ENCODE peak calls at places on chromosomes 7 and 10, in seven cellular contexts. I is PC-3, E is hepatocyte, W is HepG2, T is fibroblast of lung, R is SK-N-SH, B is GM23248. Y is an unnamed sample.
A peak's percentile ranks its signal among the peaks of the same experiment; 100 is the strongest.

GRCh38 chr7:152649220-152649619 is 26.7 kb downstream of the XRCC2 start:
- DNase-seq in I (no peak), W (no peak), R (no peak), T (no peak), E (no peak), B (no peak), Y (no peak)

GRCh38 chr7:134453526-134453925 is 5.4 kb downstream of the AKR1B1 start:
- DNase-seq in B (no peak), I (no peak), R (no peak), E (no peak), W (no peak), T (no peak), Y (no peak)

GRCh38 chr10:13206546-13207443 is 27.4 kb downstream of the UCMA start:
- DNase-seq in E (peak; percentile 61), R (peak; percentile 44), W (peak; percentile 6), I (peak; percentile 9), B (peak; percentile 68), T (peak; percentile 48), Y (peak; percentile 34)

GRCh38 chr7:158959021-158959717 is 102.8 kb downstream of the DYNC2I1 start:
- DNase-seq in I (no peak), B (no peak), W (no peak), E (no peak), R (no peak), T (no peak), Y (no peak)

GRCh38 chr10:62381385-62382102 is 7.4 kb downstream of the ZNF365 start:
- DNase-seq in E (no peak), W (no peak), R (no peak), I (peak; percentile 98), T (no peak), B (no peak), Y (no peak)

GRCh38 chr10:132883391-132883881 is 58.9 kb downstream of the CFAP46 start:
- DNase-seq in I (no peak), E (no peak), B (peak; percentile 75), T (no peak), R (no peak), W (no peak), Y (no peak)

GRCh38 chr7:105304040-105304895 is 84.5 kb downstream of the SRPK2 start:
- DNase-seq in B (peak; percentile 59), R (no peak), T (peak; percentile 66), E (no peak), I (peak; percentile 67), W (peak; percentile 91), Y (no peak)

GRCh38 chr10:4498763-4499251 is 327.2 kb upstream of the AKR1E2 start:
- DNase-seq in W (no peak), E (peak; percentile 67), I (peak; percentile 45), T (peak; percentile 92), B (peak; percentile 95), R (no peak), Y (no peak)

GRCh38 chr10:95430231-95430951 is 130.8 kb downstream of the SORBS1 start:
- DNase-seq in E (peak; percentile 80), B (peak; percentile 71), W (peak; percentile 65), I (peak; percentile 75), R (peak; percentile 81), T (peak; percentile 45), Y (peak; percentile 66)

GRCh38 chr10:61662794-61663259 is at the start of gene CABCOCO1:
- DNase-seq in I (peak; percentile 91), E (peak; percentile 88), B (peak; percentile 80), W (no peak), R (peak; percentile 87), T (peak; percentile 71), Y (no peak)

GRCh38 chr7:191105-192034 is 1.0 kb upstream of the FAM20C start:
- DNase-seq in I (peak; percentile 53), R (peak; percentile 69), T (peak; percentile 95), B (peak; percentile 96), W (no peak), E (peak; percentile 68), Y (no peak)

GRCh38 chr7:2812119-2812487 is 32.0 kb downstream of the GNA12 start:
- DNase-seq in W (no peak), E (no peak), I (no peak), T (peak; percentile 75), B (no peak), R (no peak), Y (no peak)

GRCh38 chr7:151109094-151110048 is 23.1 kb downstream of the AGAP3 start:
- DNase-seq in W (no peak), E (peak; percentile 56), T (no peak), I (no peak), R (no peak), B (peak; percentile 71), Y (no peak)

GRCh38 chr7:28904539-28905143 is 53.5 kb downstream of the TRIL start:
- DNase-seq in W (no peak), R (peak; percentile 41), B (peak; percentile 53), T (no peak), I (no peak), E (peak; percentile 48), Y (no peak)

GRCh38 chr7:151320263-151320845 is 21.3 kb upstream of the NUB1 start:
- DNase-seq in I (no peak), T (no peak), E (no peak), B (no peak), R (no peak), W (no peak), Y (no peak)

GRCh38 chr7:139105037-139105382 is 4.5 kb downstream of the ZC3HAV1 start:
- DNase-seq in T (no peak), R (no peak), I (no peak), B (no peak), E (no peak), W (no peak), Y (peak; percentile 44)

GRCh38 chr10:33314788-33315561 is 19.5 kb downstream of the NRP1 start:
- DNase-seq in R (no peak), W (no peak), T (peak; percentile 60), I (peak; percentile 92), E (no peak), B (no peak), Y (no peak)

DNA sequence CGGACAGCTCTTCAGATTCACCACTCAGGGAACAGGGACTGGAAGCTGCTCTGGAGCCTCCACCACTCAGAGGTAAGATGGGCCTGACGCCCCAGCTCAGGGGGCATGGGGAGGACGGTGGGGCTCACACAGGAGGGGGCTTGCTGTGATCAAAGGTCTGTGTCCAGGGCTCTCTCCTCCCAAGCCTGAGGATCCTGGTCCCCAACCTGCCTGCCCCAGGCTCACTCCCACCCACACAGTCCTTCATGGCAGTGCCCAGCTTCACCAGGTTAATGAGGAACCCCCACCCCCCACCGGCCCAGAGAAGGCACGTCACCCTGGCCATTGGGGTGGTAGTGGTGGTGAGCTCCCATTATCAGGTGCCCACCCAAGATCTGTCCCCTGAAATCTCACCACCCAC is 926.7 kb upstream of the ZNF722 start:
- DNase-seq in W (no peak), I (no peak), E (no peak), T (no peak), R (no peak), B (no peak), Y (no peak)
- H3K9me3 ChIP-seq in W (peaks cover 99% of the 10 kb centered on the region), I (no peaks in the 10 kb centered on the region), E (no peaks in the 10 kb centered on the region), T (no peaks in the 10 kb centered on the region), R (no peaks in the 10 kb centered on the region), B (no peaks in the 10 kb centered on the region), Y (no peaks in the 10 kb centered on the region)

DNA sequence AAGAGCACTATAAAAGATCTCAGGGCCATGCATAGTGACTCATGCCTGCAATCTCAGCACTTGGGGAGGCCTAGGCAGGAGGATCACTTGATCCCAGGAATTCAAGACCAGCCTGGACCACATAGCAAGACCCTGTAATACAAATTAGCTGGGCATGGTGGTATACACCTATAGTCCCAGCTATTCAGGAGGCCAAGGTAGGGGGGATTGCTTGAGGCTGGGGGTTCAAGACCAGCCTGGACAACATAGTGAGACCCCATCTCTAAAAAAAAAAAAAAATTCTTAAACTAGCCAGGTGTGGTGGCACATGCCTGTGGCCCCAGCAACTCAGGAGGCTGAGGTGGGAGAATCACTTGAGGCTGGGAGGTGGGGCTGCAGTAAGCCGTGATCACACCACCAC is 15.8 kb downstream of the STYXL1 start:
- DNase-seq in I (no peak), T (no peak), B (no peak), W (no peak), E (no peak), R (no peak), Y (no peak)
- H4K20me1 ChIP-seq in I (no peaks in the 10 kb centered on the region), T (no peaks in the 10 kb centered on the region), B (no peaks in the 10 kb centered on the region), W (no peaks in the 10 kb centered on the region), E (no peaks in the 10 kb centered on the region), R (no peaks in the 10 kb centered on the region), Y (no peaks in the 10 kb centered on the region)

DNA sequence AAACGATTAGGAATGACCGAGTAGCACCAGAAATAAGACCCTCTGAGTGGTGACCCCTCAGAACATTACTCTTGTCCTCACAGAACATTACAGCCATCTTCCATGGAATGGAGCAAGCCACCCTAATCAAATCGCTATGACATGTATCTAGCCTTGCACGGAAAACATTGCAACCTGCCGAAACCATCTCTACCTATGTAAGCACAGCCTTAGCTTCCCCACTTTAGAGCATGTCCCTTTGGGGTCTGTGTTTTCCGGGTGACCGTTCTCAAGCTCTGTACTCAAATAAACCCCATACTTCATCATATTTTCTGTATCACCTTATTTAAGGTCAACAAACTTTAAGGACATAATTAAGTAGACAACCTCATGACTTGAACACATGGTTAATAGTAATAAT is 179.0 kb downstream of the PRKCQ start:
- DNase-seq in B (no peak), W (no peak), E (no peak), T (peak; percentile 19), R (no peak), I (no peak), Y (no peak)
- H2AFZ ChIP-seq in B (no peak overlapping the region), W (no peak overlapping the region), E (no peak overlapping the region), T (no peak overlapping the region), R (no peak overlapping the region), I (peak overlapping the region; percentile 84), Y (peak overlapping the region; percentile 88)

GRCh38 chr7:157750291-157750690 is 413.5 kb downstream of the DNAJB6 start:
- DNase-seq in W (no peak), T (no peak), R (no peak), B (no peak), I (no peak), E (no peak), Y (no peak)

GRCh38 chr7:157751351-157751750 is 414.5 kb downstream of the DNAJB6 start:
- DNase-seq in E (no peak), I (no peak), T (no peak), W (no peak), R (no peak), B (no peak), Y (no peak)

GRCh38 chr7:157753713-157754415 is 417.1 kb downstream of the DNAJB6 start:
- DNase-seq in W (no peak), R (no peak), I (no peak), T (no peak), B (no peak), E (no peak), Y (no peak)

GRCh38 chr7:157752832-157753291 is 416.1 kb downstream of the DNAJB6 start:
- DNase-seq in T (peak; percentile 58), B (no peak), W (no peak), R (peak; percentile 94), I (no peak), E (no peak), Y (no peak)

DNA sequence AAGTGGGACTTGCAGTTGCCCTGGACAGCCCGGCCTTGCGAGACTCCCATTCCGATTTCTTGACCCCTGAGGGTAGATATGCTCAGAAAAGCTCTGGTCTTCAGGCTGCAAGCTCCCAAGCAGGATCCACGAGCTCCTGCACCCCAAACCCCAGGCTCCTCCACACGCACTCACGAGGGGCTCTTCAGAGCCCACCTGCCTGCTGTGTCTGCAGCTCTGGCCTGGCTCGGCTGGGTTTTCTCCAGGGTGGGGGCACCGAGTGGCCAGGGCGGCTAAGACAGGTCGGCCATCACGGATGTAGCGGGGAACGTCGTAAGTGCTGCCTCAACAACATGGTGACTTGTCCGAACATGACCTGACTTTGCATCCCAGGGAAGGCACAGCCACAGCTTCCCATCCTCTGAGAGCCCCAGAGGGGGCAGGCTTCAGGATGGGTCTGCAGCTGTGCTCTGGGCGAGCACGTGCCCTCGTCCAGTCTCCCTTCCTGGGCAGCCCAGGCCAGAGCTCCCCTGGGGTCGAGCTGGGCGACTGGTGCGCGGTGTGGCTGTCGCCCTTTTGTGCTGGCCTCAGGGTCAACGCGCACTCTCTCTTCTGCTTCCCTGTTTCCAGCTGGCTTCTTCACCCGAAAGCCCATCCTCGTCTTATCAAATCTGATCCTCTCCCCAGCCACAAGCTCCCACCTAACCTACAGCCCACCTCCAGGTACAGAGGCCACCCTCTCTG is 415.3 kb downstream of the DNAJB6 start:
- DNase-seq in T (no peak), E (no peak), I (no peak), W (no peak), R (peak; percentile 80), B (no peak), Y (no peak)
- H3K9me3 ChIP-seq in T (no peaks in the 10 kb centered on the region), E (no peaks in the 10 kb centered on the region), I (no peaks in the 10 kb centered on the region), W (no peaks in the 10 kb centered on the region), R (peaks cover 6% of the 10 kb centered on the region), B (no peaks in the 10 kb centered on the region), Y (no peaks in the 10 kb centered on the region)